ENCODE peak calls at places on chromosome 10, in six cellular contexts. One of them, this sample, is unnamed.

GRCh38 chr10:102068216-102068615 is 3.1 kb downstream of the HPS6 start:
- DNase-seq in thoracic aorta: no peak
- DNase-seq in astrocyte: no peak
- DNase-seq in prostate gland: no peak
- DNase-seq in ovary: peak
- DNase-seq in AG04450: no peak
- DNase-seq in this sample: no peak

GRCh38 chr10:31830887-31831286 is 97.7 kb downstream of the ARHGAP12 start:
- DNase-seq in astrocyte: peak
- DNase-seq in prostate gland: no peak
- DNase-seq in AG04450: no peak
- DNase-seq in ovary: no peak
- DNase-seq in thoracic aorta: no peak
- DNase-seq in this sample: no peak

GRCh38 chr10:70579234-70580002 is 23.1 kb downstream of the PRF1 start:
- DNase-seq in astrocyte: no peak
- DNase-seq in ovary: no peak
- DNase-seq in thoracic aorta: no peak
- DNase-seq in prostate gland: no peak
- DNase-seq in AG04450: no peak
- DNase-seq in this sample: peak

GRCh38 chr10:100535338-100535714 is 417 bp upstream of the HIF1AN start:
- DNase-seq in prostate gland: no peak
- DNase-seq in thoracic aorta: no peak
- DNase-seq in AG04450: no peak
- DNase-seq in astrocyte: no peak
- DNase-seq in ovary: no peak
- DNase-seq in this sample: no peak

GRCh38 chr10:132113766-132114365 is 48.1 kb downstream of the JAKMIP3 start:
- DNase-seq in astrocyte: no peak
- DNase-seq in AG04450: no peak
- DNase-seq in prostate gland: no peak
- DNase-seq in ovary: no peak
- DNase-seq in thoracic aorta: no peak
- DNase-seq in this sample: no peak

GRCh38 chr10:77715081-77715480 is 77.5 kb upstream of the KCNMA1 start:
- DNase-seq in thoracic aorta: no peak
- DNase-seq in prostate gland: no peak
- DNase-seq in ovary: no peak
- DNase-seq in astrocyte: no peak
- DNase-seq in AG04450: no peak
- DNase-seq in this sample: no peak

GRCh38 chr10:102475451-102476040 is 24.2 kb upstream of the C10orf95 start:
- DNase-seq in AG04450: no peak
- DNase-seq in astrocyte: no peak
- DNase-seq in ovary: no peak
- DNase-seq in prostate gland: no peak
- DNase-seq in thoracic aorta: no peak
- DNase-seq in this sample: no peak

GRCh38 chr10:28679941-28680752 is 2.8 kb downstream of the BAMBI start:
- DNase-seq in ovary: no peak
- DNase-seq in thoracic aorta: no peak
- DNase-seq in astrocyte: no peak
- DNase-seq in AG04450: no peak
- DNase-seq in prostate gland: peak
- DNase-seq in this sample: no peak

DNA sequence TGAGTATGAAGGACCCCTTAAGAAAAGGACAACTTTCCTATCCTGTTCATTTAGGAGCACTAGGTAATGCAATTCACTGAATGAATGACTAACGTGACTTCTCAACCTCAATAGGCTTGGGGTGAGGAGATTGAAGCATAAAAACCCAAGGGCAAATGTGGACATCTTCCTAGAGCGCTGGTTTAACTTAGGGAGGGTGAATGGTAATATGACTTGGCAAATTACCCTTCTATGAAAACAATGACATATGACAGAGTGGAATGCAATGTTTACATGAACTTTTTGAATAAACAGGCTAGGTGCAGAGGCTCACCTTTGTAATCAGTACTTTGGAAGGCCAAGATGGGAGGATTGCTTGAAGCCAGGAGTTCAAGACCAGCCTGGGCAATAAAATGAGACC is 83.9 kb upstream of the ANK3 start:
- DNase-seq in ovary: no peak
- DNase-seq in AG04450: no peak
- DNase-seq in prostate gland: no peak
- DNase-seq in thoracic aorta: no peak
- DNase-seq in astrocyte: no peak
- DNase-seq in this sample: no peak
- H3K27ac ChIP-seq in ovary: no peak
- H3K27ac ChIP-seq in AG04450: no peak
- H3K27ac ChIP-seq in prostate gland: no peak
- H3K27ac ChIP-seq in thoracic aorta: no peak
- H3K27ac ChIP-seq in astrocyte: no peak
- H3K27ac ChIP-seq in this sample: no peak

DNA sequence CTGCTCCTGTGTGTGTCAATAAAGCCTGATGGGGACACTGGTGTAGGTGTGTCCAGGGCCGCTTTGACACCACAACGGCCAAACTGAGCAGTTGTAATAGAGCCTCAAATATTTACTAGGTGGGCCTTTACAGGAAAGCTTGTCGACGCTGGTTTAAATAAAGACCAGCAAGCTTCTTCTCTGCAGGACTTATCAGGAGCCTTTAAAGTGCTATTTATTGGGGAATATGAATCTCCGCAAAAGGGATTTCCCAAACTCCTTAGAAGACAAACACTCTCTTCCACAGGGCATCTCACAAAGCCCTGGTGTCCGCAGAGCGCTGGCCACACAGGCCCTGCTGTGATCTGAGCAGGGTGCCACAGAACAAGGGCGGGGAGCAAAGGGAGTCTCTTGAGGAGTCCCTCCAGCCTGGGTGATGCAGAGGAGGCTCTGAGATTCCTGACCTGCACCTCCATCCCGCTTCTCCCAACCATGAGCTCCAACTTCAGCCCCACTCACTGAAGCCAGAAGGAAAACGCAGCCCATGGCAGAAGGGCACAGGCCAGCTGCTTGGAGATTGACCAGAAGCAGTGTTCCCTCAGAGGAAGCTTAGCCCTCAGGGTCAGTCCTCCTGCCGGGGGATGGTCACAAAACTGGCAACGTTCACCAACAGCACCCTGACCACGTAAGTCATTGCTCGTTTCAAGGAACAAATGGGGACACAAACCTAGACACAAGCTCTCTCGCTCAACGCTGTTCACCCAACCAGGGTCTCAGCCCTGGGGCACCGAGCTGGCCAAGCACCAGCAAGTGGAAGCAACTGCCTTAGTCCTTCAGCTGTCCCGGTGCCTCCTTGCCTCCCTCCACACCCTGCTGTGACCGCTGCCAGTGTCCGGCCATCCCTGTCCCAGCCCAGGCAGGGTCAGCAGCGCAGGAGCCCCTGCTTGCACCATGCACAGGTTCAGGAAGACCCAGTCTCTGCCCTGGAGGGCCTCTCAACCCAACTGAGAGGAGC is 129.5 kb downstream of the OAT start:
- DNase-seq in prostate gland: no peak
- DNase-seq in astrocyte: no peak
- DNase-seq in AG04450: no peak
- DNase-seq in ovary: no peak
- DNase-seq in thoracic aorta: no peak
- DNase-seq in this sample: peak
- H3K4me3 ChIP-seq in prostate gland: no peak
- H3K4me3 ChIP-seq in astrocyte: no peak
- H3K4me3 ChIP-seq in AG04450: no peak
- H3K4me3 ChIP-seq in ovary: no peak
- H3K4me3 ChIP-seq in thoracic aorta: no peak
- H3K4me3 ChIP-seq in this sample: no peak

DNA sequence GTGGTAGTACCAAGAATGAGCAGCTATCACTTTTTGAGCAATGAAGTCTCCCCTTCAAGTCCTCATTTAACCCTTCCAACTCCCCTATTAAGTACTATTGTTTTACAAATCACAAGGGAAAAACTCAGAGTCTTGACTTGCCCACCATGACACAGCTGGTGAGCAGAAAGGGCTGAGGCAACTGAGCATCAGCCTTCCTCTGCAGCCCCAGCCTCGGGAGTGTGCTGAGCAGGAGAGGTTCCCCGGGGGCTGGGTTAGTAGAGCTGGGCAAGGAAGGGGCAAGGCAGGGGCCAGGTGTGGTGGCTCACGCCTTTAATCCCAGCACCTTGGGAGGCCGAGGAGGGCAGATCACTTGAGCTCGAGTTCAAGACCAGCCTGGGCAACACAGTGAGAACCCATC is 3.2 kb downstream of the FRAT2 start:
- DNase-seq in prostate gland: no peak
- DNase-seq in astrocyte: no peak
- DNase-seq in AG04450: no peak
- DNase-seq in thoracic aorta: no peak
- DNase-seq in ovary: no peak
- DNase-seq in this sample: no peak
- H3K27ac ChIP-seq in prostate gland: peak
- H3K27ac ChIP-seq in astrocyte: no peak
- H3K27ac ChIP-seq in AG04450: no peak
- H3K27ac ChIP-seq in thoracic aorta: no peak
- H3K27ac ChIP-seq in ovary: no peak
- H3K27ac ChIP-seq in this sample: no peak

GRCh38 chr10:107280293-107280692 is 115.8 kb upstream of the SORCS1 start:
- DNase-seq in ovary: no peak
- DNase-seq in AG04450: no peak
- DNase-seq in thoracic aorta: no peak
- DNase-seq in prostate gland: no peak
- DNase-seq in astrocyte: no peak
- DNase-seq in this sample: no peak

DNA sequence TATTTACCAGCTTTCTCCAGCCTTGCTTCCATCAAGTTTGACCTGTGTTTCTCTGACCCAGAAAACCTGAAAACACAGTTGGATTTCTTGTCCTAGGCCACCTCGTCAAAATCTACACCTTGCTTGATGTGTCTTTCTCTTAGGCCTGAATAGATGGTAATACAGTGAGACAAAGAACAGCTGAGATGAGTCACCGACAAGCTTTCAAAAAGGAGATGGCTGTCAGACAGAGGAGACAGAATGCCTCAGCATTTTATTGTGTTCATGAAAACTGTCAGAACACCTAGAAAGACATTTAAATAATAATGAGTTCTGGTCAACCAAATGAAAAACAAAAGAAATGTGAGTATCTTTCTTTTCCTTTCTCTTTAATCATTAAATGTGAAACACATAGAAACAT is 119.7 kb upstream of the SORCS1 start:
- DNase-seq in prostate gland: no peak
- DNase-seq in ovary: no peak
- DNase-seq in thoracic aorta: no peak
- DNase-seq in AG04450: no peak
- DNase-seq in astrocyte: no peak
- DNase-seq in this sample: no peak
- H3K4me3 ChIP-seq in prostate gland: no peak
- H3K4me3 ChIP-seq in ovary: no peak
- H3K4me3 ChIP-seq in thoracic aorta: no peak
- H3K4me3 ChIP-seq in AG04450: no peak
- H3K4me3 ChIP-seq in astrocyte: no peak
- H3K4me3 ChIP-seq in this sample: no peak

This sample was measured in tibial artery.